ENCODE peak calls at places on chromosome 6, in seven cellular contexts. V, N, C, A, F, U and H are unnamed samples.

GRCh38 chr6:107816818-107817217 is 7.3 kb downstream of the SCML4 start:
- DNase-seq in U (no peak), N (no peak), F (no peak), V (no peak), A (no peak), C (no peak), H (no peak)

GRCh38 chr6:144202879-144203468 is 52.7 kb downstream of the STX11 start:
- DNase-seq in V (no peak), N (no peak), A (no peak), C (no peak), U (no peak), F (no peak), H (no peak)

GRCh38 chr6:4573958-4574481 is 202.2 kb upstream of the CDYL start:
- DNase-seq in F (no peak), A (no peak), N (no peak), V (no peak), C (no peak), U (no peak), H (no peak)

GRCh38 chr6:116605935-116606334 is 10.3 kb upstream of the RSPH4A start:
- DNase-seq in C (no peak), A (no peak), V (no peak), F (no peak), N (no peak), U (no peak), H (no peak)

GRCh38 chr6:91033964-91034363 is 447.1 kb upstream of the MAP3K7 start:
- DNase-seq in F (no peak), N (no peak), V (no peak), U (no peak), C (no peak), A (no peak), H (no peak)

GRCh38 chr6:52297433-52297832 is 12.9 kb upstream of the MCM3 start:
- DNase-seq in A (no peak), U (no peak), F (no peak), C (no peak), N (no peak), V (no peak), H (no peak)

GRCh38 chr6:71888720-71889340 is 2.5 kb downstream of the RIMS1 start:
- DNase-seq in N (no peak), C (no peak), A (no peak), V (no peak), U (no peak), F (no peak), H (no peak)

GRCh38 chr6:34465551-34466241 is at the start of gene PACSIN1:
- DNase-seq in A (peak), U (peak), N (peak), C (no peak), F (no peak), V (no peak), H (no peak)

GRCh38 chr6:100430962-100431361 is 33.8 kb downstream of the SIM1 start:
- DNase-seq in N (no peak), C (no peak), U (no peak), F (no peak), V (no peak), A (no peak), H (no peak)

GRCh38 chr6:85347787-85348186 is 102.1 kb upstream of the NT5E start:
- DNase-seq in V (no peak), F (no peak), N (no peak), C (no peak), U (no peak), A (no peak), H (peak)

GRCh38 chr6:77092971-77093370 is 370.3 kb downstream of the HTR1B start:
- DNase-seq in V (peak), N (no peak), U (no peak), F (no peak), C (no peak), A (no peak), H (peak)

GRCh38 chr6:143575840-143576498 is 64.4 kb upstream of the FUCA2 start:
- DNase-seq in V (no peak), N (no peak), C (no peak), A (no peak), U (no peak), F (no peak), H (peak)

GRCh38 chr6:109351231-109352132 is 30.8 kb downstream of the CD164 start:
- DNase-seq in N (no peak), U (no peak), V (no peak), A (no peak), F (no peak), C (no peak), H (no peak)